ENCODE peak calls at places on chromosome X, in eight cellular contexts. M, L, A, B, K, X, P and H are unnamed samples.

GRCh38 chrX:94576367-94577004 is 902.5 kb downstream of the FAM133A start:
- DNase-seq in X (no peak), P (no peak), M (peak), B (no peak), A (no peak), K (no peak), L (no peak), H (no peak)

GRCh38 chrX:24259544-24260240 is 54.2 kb downstream of the SUPT20HL2 start:
- DNase-seq in K (peak), P (peak), B (peak), X (peak), M (peak), A (peak), L (peak), H (no peak)

GRCh38 chrX:64850371-64851082 is 125.7 kb downstream of the ZC4H2 start:
- DNase-seq in P (no peak), X (no peak), L (no peak), A (no peak), M (no peak), K (no peak), B (no peak), H (no peak)

GRCh38 chrX:39689374-39690104 is 408.2 kb downstream of the BCOR start:
- DNase-seq in X (no peak), K (no peak), A (peak), P (no peak), L (no peak), M (no peak), B (no peak), H (no peak)

GRCh38 chrX:130378008-130378669 is 7.3 kb downstream of the GPR119 start:
- DNase-seq in L (no peak), M (no peak), P (no peak), B (no peak), K (no peak), X (no peak), A (no peak), H (no peak)

GRCh38 chrX:110286126-110286525 is 31.8 kb downstream of the AMMECR1 start:
- DNase-seq in M (peak), A (peak), L (peak), P (no peak), K (no peak), X (no peak), B (peak), H (no peak)

GRCh38 chrX:120680090-120680489 is 50.2 kb upstream of the C1GALT1C1 start:
- DNase-seq in K (no peak), A (no peak), B (no peak), L (no peak), M (no peak), P (no peak), X (no peak), H (no peak)

GRCh38 chrX:21996872-21997271 is 35.3 kb upstream of the PHEX start:
- DNase-seq in X (peak), K (no peak), L (peak), B (peak), A (no peak), M (peak), P (no peak), H (no peak)

DNA sequence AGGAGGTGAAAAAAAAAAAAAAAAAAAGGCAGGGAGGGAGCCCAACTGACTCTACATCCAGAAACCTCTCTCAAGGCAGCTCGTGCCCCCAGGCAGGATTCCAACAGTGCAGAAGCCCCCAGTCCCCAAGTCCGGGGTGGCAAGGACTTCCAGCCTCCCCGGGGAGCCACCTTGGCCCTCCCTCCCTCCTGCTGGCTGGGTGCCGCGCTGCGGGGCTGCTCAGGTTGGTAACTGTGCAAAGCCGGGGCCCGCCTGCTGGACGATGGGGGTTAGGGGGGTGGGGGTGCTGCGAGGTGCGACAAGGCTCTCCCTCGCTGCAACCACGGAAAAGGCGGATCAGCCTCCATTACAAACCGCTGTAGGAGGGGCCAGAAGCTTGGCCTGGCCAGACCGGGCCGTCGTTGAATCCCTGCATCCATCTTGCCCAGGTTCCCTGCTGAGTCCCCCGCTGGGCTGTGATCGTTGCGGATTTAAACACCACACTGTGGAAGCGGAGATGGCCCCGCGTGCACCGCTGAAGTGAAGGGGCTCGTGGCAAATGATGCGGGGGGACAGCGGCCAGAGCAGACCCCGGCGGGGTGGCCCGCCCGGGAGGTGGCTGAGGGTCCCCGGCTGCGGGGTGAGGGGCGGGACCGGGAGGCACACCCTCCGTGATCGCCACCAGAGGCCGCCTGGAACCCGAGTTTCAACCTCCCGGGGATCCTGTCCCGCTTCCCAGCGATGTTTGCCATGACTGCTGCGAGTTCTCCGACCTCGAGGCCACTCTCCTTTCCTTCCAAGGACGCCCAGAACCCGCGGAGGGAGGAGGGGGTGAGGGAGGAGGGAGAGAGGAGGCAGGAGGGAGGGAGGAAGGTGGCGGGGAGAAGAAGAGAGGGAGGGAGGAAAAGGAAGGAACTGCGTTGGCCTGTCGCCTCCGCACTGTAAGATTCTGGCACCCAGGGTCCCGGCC is 58.0 kb upstream of the DDX3X start:
- DNase-seq in B (peak), L (peak), M (peak), P (peak), A (peak), K (peak), X (peak), H (no peak)
- TF ChIP-seq CTCF in B (peak), L (peak), M (peak), P (no peak), A (peak), K (peak), X (peak), H (no peak)

GRCh38 chrX:50536955-50537354 is 66.3 kb upstream of the DGKK start:
- DNase-seq in L (no peak), K (no peak), M (no peak), P (no peak), A (no peak), B (no peak), X (no peak), H (no peak)
- TF ChIP-seq CTCF in L (no peak), K (no peak), M (no peak), P (no peak), A (no peak), B (no peak), X (no peak), H (no peak)

GRCh38 chrX:66110112-66110511 is 53.9 kb upstream of the HEPH start:
- DNase-seq in M (peak), P (peak), X (no peak), B (peak), A (peak), L (peak), K (no peak), H (no peak)
- TF ChIP-seq CTCF in M (peak), P (peak), X (no peak), B (peak), A (peak), L (peak), K (peak), H (no peak)

GRCh38 chrX:142084611-142085010 is 120.5 kb downstream of the MAGEC2 start:
- DNase-seq in K (no peak), X (no peak), L (no peak), M (no peak), P (no peak), B (no peak), A (no peak), H (no peak)

DNA sequence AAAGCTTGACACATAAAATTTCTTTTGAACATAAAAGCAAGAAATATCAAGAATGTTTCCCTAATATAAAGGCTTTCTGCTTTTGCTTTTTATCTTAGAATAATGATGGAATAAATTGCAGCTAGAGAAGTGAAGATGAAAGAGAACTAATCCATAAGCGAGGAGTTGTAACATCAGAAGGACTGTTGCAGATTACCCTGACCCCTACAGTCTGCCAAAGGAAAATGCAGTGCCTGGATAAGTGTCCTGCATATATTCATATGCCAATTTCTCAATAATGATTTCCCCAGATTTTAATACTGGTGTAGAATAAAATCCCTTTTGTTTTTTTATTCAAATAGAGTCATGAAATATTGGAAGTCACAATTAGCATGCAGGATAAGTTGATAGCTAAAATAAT is 115.9 kb downstream of the MAGEC2 start:
- DNase-seq in K (no peak), P (no peak), L (peak), B (peak), X (no peak), A (peak), M (peak), H (no peak)
- TF ChIP-seq CTCF in K (no peak), P (no peak), L (peak), B (no peak), X (peak), A (peak), M (peak), H (no peak)

GRCh38 chrX:2708601-2709200 is 17.6 kb downstream of the CD99 start:
- DNase-seq in M (no peak), L (no peak), P (no peak), A (no peak), B (no peak), X (no peak), K (peak), H (no peak)
- TF ChIP-seq CTCF in M (no peak), L (no peak), P (no peak), A (no peak), B (no peak), X (no peak), K (no peak), H (no peak)

GRCh38 chrX:7191681-7192110 is 43.7 kb upstream of the PUDP start:
- DNase-seq in X (no peak), L (peak), K (no peak), P (peak), B (no peak), A (no peak), M (peak), H (no peak)
- TF ChIP-seq CTCF in X (no peak), L (peak), K (no peak), P (no peak), B (no peak), A (no peak), M (no peak), H (no peak)

GRCh38 chrX:131895807-131896206 is 127.3 kb upstream of the STK26 start:
- DNase-seq in A (no peak), B (no peak), L (no peak), P (no peak), X (no peak), M (no peak), K (no peak), H (no peak)
- TF ChIP-seq CTCF in A (no peak), B (no peak), L (no peak), P (no peak), X (no peak), M (no peak), K (no peak), H (no peak)

GRCh38 chrX:133699023-133699728 is 283.9 kb upstream of the GPC4 start:
- DNase-seq in P (no peak), L (no peak), A (no peak), K (no peak), X (no peak), B (no peak), M (no peak), H (no peak)

GRCh38 chrX:133697656-133698055 is 282.4 kb upstream of the GPC4 start:
- DNase-seq in A (no peak), B (no peak), X (no peak), L (no peak), P (no peak), M (no peak), K (no peak), H (no peak)

GRCh38 chrX:133702230-133702629 is 283.2 kb downstream of the GPC3 start:
- DNase-seq in M (no peak), L (no peak), P (no peak), K (no peak), B (no peak), X (no peak), A (no peak), H (no peak)

GRCh38 chrX:133698298-133698697 is 283.0 kb upstream of the GPC4 start:
- DNase-seq in B (peak), L (peak), A (no peak), K (no peak), P (no peak), M (peak), X (no peak), H (no peak)
- TF ChIP-seq CTCF in B (no peak), L (peak), A (peak), K (peak), P (no peak), M (peak), X (no peak), H (no peak)